ENCODE peak calls at places on chromosomes 5 and 9, in five cellular contexts. J is GM12878, Q is H1, S is WTC11, B is HepG2. F is an unnamed sample.

GRCh38 chr9:112203536-112203935 is 28.4 kb upstream of the SUSD1 start:
- DNase-seq in B (no peak), J (no peak), S (no peak), Q (no peak), F (no peak)

GRCh38 chr5:132260714-132261615 is 3.5 kb downstream of the PDLIM4 start:
- DNase-seq in J (peak), S (no peak), Q (no peak), B (no peak), F (peak)

GRCh38 chr5:109038209-109038840 is 290.6 kb downstream of the FER start:
- DNase-seq in S (no peak), Q (no peak), J (no peak), B (no peak), F (no peak)

GRCh38 chr9:74858753-74859414 is 28.8 kb downstream of the TRPM6 start:
- DNase-seq in B (no peak), Q (no peak), S (no peak), J (no peak), F (peak)

GRCh38 chr9:127557998-127558546 is 54.0 kb upstream of the STXBP1 start:
- DNase-seq in Q (no peak), B (no peak), J (no peak), S (no peak), F (no peak)

GRCh38 chr9:90219548-90220118 is 423.0 kb downstream of the DIRAS2 start:
- DNase-seq in B (peak), S (peak), J (no peak), Q (peak), F (peak)

GRCh38 chr5:61010759-61011460 is 65.9 kb downstream of the NDUFAF2 start:
- DNase-seq in S (peak), Q (peak), B (peak), J (no peak), F (peak)

GRCh38 chr9:127307802-127308201 is 43.2 kb downstream of the GARNL3 start:
- DNase-seq in J (no peak), B (no peak), S (no peak), Q (no peak), F (no peak)

GRCh38 chr5:51278458-51279049 is 104.7 kb upstream of the ISL1 start:
- DNase-seq in S (no peak), Q (peak), J (no peak), B (no peak), F (no peak)

GRCh38 chr9:94882953-94883641 is 156.6 kb downstream of the AOPEP start:
- DNase-seq in Q (no peak), B (no peak), S (no peak), J (no peak), F (no peak)

GRCh38 chr9:6782981-6783380 is 25.2 kb downstream of the KDM4C start:
- DNase-seq in J (no peak), S (no peak), B (no peak), Q (no peak), F (no peak)

GRCh38 chr5:38831117-38831516 is 14.7 kb upstream of the OSMR start:
- DNase-seq in J (no peak), S (no peak), B (peak), Q (no peak), F (no peak)

DNA sequence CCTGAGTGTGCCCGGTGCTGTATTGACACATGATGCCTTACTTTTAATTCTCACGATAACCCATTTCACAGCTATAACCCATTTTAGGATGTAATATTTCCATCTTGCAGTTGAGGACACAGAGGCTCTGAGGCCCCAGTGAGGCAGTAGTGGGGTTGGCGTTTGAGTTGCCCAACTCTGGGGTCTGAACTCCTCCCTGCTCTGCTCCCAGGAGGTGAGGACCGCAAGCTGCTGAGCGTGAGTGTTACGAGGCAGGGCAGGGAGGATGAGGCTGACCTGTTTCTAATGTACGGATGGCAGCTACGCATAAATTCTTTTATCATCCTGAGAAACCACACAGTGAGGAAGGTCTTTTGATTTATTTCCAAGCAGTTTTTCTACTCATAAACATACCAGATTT is 11.4 kb downstream of the LRRC8A start:
- DNase-seq in J (no peak), B (no peak), Q (no peak), S (no peak), F (no peak)
- TF ChIP-seq ATF2 in J (no peak), B (no peak), Q (no peak), S (no peak), F (no peak)

GRCh38 chr5:177537389-177538361 is 16.7 kb downstream of the FAM193B start:
- DNase-seq in S (no peak), B (no peak), Q (no peak), J (no peak), F (no peak)
- TF ChIP-seq ATF2 in S (no peak), B (no peak), Q (no peak), J (no peak), F (no peak)

DNA sequence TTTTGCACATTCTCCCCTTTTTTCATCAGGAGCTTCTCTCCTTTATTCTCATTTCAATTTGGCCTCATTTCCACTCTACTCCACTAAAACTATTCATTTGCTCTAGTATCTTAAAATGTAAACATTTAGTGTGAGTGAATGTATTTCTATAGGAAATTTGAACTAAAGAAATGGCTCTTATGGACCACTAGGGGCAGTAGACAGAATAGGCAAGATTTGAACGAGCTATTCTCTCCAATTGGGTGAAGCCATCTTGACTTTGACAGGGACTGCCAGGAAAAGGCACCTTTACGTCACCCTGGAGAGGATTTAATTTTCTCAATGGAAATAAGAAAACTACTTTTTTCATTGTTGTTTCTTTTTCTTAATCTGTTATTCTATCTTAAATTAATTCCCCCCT is 666.3 kb downstream of the DNAH5 start:
- DNase-seq in J (no peak), S (no peak), Q (no peak), B (no peak), F (no peak)
- TF ChIP-seq ATF2 in J (no peak), S (no peak), Q (no peak), B (no peak), F (no peak)

GRCh38 chr5:142246263-142246662 is 78.6 kb downstream of the SPRY4 start:
- DNase-seq in J (no peak), Q (no peak), S (no peak), B (peak), F (no peak)
- TF ChIP-seq ATF2 in J (no peak), Q (no peak), S (no peak), B (no peak), F (no peak)

GRCh38 chr9:135910197-135910596 is 2.9 kb upstream of the CAMSAP1 start:
- DNase-seq in Q (no peak), B (no peak), J (no peak), S (no peak), F (no peak)
- TF ChIP-seq ATF2 in Q (no peak), B (no peak), J (no peak), S (no peak), F (no peak)

GRCh38 chr9:125190371-125190801 is 783 bp upstream of the PPP6C start:
- DNase-seq in B (no peak), Q (no peak), J (no peak), S (no peak), F (peak)

GRCh38 chr9:125189361-125190289 is at the start of gene PPP6C:
- DNase-seq in Q (peak), B (peak), J (peak), S (peak), F (peak)

GRCh38 chr9:125183054-125183453 is 6.5 kb downstream of the PPP6C start:
- DNase-seq in B (no peak), Q (no peak), J (no peak), S (no peak), F (no peak)

GRCh38 chr9:125183561-125183960 is 6.0 kb downstream of the PPP6C start:
- DNase-seq in S (no peak), Q (no peak), B (no peak), J (no peak), F (no peak)

DNA sequence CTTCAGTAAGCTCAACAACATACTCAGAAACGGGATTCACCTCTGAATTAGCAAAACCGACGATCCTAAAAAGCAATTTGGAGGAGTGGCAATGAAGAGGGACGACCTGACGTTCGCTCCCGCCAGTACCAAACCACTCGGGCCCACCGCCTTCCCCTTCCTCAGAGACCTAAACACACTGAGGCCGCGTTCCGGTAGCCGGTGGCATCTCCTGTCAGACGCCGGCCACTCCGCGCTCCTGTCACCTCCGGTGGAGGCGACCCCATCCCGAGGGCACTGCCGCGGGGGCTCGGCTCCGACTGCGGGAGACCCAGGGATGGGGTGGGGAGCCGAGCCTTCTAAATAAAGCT is 617 bp downstream of the PPP6C start:
- DNase-seq in S (peak), J (no peak), Q (no peak), B (no peak), F (peak)
- TF ChIP-seq ATF2 in S (no peak), J (no peak), Q (no peak), B (no peak), F (no peak)

GRCh38 chr5:118960557-118960956 is 27.8 kb downstream of the DTWD2 start:
- DNase-seq in B (no peak), J (no peak), Q (no peak), S (no peak), F (no peak)

GRCh38 chr5:118953652-118954005 is 34.7 kb downstream of the DTWD2 start:
- DNase-seq in Q (no peak), J (no peak), B (no peak), S (no peak), F (no peak)

GRCh38 chr5:118952992-118953651 is 35.2 kb downstream of the DTWD2 start:
- DNase-seq in S (no peak), B (no peak), Q (peak), J (no peak), F (no peak)

DNA sequence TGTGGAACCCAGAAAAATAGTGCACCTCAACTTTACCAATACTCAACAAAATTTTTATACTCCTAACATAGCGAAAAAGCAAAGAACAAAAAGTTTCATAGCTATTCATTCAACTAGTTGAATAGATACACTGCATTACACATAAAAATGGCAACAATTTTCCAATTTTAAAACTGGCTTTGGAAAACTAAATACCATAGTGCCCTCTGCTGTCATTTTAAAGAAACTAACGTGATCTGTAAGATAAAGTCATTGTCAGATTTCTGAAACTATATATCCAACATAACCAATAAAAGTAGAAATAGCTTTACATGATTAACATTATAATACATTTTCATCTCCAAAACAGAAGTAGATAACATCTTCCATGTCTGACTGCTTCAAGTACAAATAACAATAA is 31.6 kb downstream of the DTWD2 start:
- DNase-seq in Q (no peak), J (no peak), S (no peak), B (no peak), F (peak)
- TF ChIP-seq ATF2 in Q (no peak), J (no peak), S (no peak), B (no peak), F (no peak)